ENCODE peak calls at places on chromosomes 2 and 18, in five cellular contexts. R, V, M, H and K are unnamed samples.

GRCh38 chr2:48131503-48132293 is 225.4 kb upstream of the FBXO11 start:
- DNase-seq in V (no peak), M (peak; percentile 80), R (no peak), H (no peak), K (no peak)

GRCh38 chr2:215796160-215796559 is 217.2 kb downstream of the MREG start:
- DNase-seq in H (peak; percentile 19), V (no peak), M (peak; percentile 44), R (peak; percentile 31), K (no peak)

GRCh38 chr18:78642561-78643398 is 336.8 kb upstream of the SALL3 start:
- DNase-seq in V (peak; percentile 69), M (no peak), H (no peak), R (no peak), K (no peak)

GRCh38 chr2:148561389-148561788 is 83.2 kb upstream of the EPC2 start:
- DNase-seq in V (no peak), R (no peak), H (no peak), M (no peak), K (no peak)

GRCh38 chr2:189466656-189467055 is 25.4 kb downstream of the WDR75 start:
- DNase-seq in V (peak; percentile 16), R (no peak), H (no peak), M (peak; percentile 58), K (no peak)

GRCh38 chr2:239112127-239112774 is 264.4 kb downstream of the TWIST2 start:
- DNase-seq in H (peak; percentile 37), V (no peak), R (no peak), M (no peak), K (no peak)

GRCh38 chr2:214481204-214481603 is 70.3 kb downstream of the VWC2L start:
- DNase-seq in V (no peak), M (peak; percentile 35), R (no peak), H (no peak), K (no peak)

GRCh38 chr2:3728104-3729054 is 25.0 kb downstream of the DCDC2C start:
- DNase-seq in V (peak; percentile 46), H (no peak), M (peak; percentile 76), R (no peak), K (no peak)

GRCh38 chr2:104406273-104406726 is 447.6 kb upstream of the POU3F3 start:
- DNase-seq in M (no peak), R (no peak), H (no peak), V (no peak), K (no peak)

GRCh38 chr2:9737053-9737875 is 106.0 kb upstream of the TAF1B start:
- DNase-seq in V (peak; percentile 6), R (no peak), H (no peak), M (no peak), K (no peak)

GRCh38 chr18:31702449-31702848 is 18.1 kb upstream of the B4GALT6 start:
- DNase-seq in R (no peak), H (no peak), V (no peak), M (no peak), K (no peak)

GRCh38 chr18:47800756-47801155 is 129.7 kb downstream of the SMAD2 start:
- DNase-seq in H (no peak), M (no peak), V (no peak), R (no peak), K (no peak)

GRCh38 chr2:218260742-218261423 is at the start of gene GPBAR1:
- DNase-seq in H (peak; percentile 30), R (peak; percentile 72), V (no peak), M (no peak), K (no peak)

GRCh38 chr2:40192864-40193669 is 258.8 kb downstream of the SLC8A1 start:
- DNase-seq in V (no peak), R (no peak), H (no peak), M (peak; percentile 57), K (no peak)

GRCh38 chr18:58768293-58768974 is 96.2 kb upstream of the ZNF532 start:
- DNase-seq in M (peak; percentile 45), V (peak; percentile 8), R (peak; percentile 84), H (peak; percentile 67), K (peak; percentile 78)

GRCh38 chr2:73588177-73588576 is 54.0 kb downstream of the NAT8 start:
- DNase-seq in R (no peak), H (no peak), M (no peak), V (no peak), K (no peak)

GRCh38 chr2:98282109-98282508 is 64.1 kb upstream of the CNGA3 start:
- DNase-seq in M (no peak), V (no peak), R (no peak), H (no peak), K (no peak)

GRCh38 chr2:239779592-239779983 is 245.6 kb downstream of the NDUFA10 start:
- DNase-seq in M (no peak), R (peak; percentile 19), H (no peak), V (no peak), K (peak; percentile 52)

GRCh38 chr2:108904680-108905079 is 84.3 kb downstream of the EDAR start:
- DNase-seq in R (no peak), H (no peak), M (no peak), V (no peak), K (no peak)

GRCh38 chr18:58530801-58531200 is 98.1 kb downstream of the ALPK2 start:
- DNase-seq in R (no peak), H (no peak), V (no peak), M (no peak), K (no peak)

GRCh38 chr18:62663731-62664336 is 51.5 kb upstream of the PHLPP1 start:
- DNase-seq in V (no peak), M (peak; percentile 19), H (no peak), R (no peak), K (no peak)

GRCh38 chr2:69604026-69604678 is 39.4 kb downstream of the AAK1 start:
- DNase-seq in R (no peak), V (no peak), H (no peak), M (no peak), K (no peak)

GRCh38 chr2:6423944-6424343 is 441.8 kb downstream of the CMPK2 start:
- DNase-seq in H (no peak), R (no peak), V (peak; percentile 15), M (no peak), K (no peak)

GRCh38 chr18:45686892-45687611 is 36.9 kb upstream of the SLC14A1 start:
- DNase-seq in R (no peak), M (no peak), H (no peak), V (no peak), K (peak; percentile 71)

GRCh38 chr2:9271691-9272090 is 65.1 kb downstream of the ASAP2 start:
- DNase-seq in V (no peak), R (no peak), M (no peak), H (no peak), K (no peak)

GRCh38 chr18:62621546-62621945 is 93.8 kb upstream of the PHLPP1 start:
- DNase-seq in R (no peak), M (no peak), V (no peak), H (no peak), K (peak; percentile 24)

GRCh38 chr2:112168422-112169124 is 30.4 kb downstream of the FBLN7 start:
- DNase-seq in H (no peak), V (no peak), M (no peak), R (no peak), K (no peak)

GRCh38 chr2:240284503-240285259 is 144.2 kb upstream of the OTOS start:
- DNase-seq in M (no peak), H (no peak), V (no peak), R (no peak), K (peak; percentile 67)

GRCh38 chr2:198309673-198310280 is 505.4 kb downstream of the PLCL1 start:
- DNase-seq in H (no peak), M (peak; percentile 61), R (peak; percentile 40), V (peak; percentile 72), K (no peak)

GRCh38 chr2:224217233-224217961 is 178.3 kb upstream of the SERPINE2 start:
- DNase-seq in M (no peak), V (no peak), H (no peak), R (no peak), K (no peak)

DNA sequence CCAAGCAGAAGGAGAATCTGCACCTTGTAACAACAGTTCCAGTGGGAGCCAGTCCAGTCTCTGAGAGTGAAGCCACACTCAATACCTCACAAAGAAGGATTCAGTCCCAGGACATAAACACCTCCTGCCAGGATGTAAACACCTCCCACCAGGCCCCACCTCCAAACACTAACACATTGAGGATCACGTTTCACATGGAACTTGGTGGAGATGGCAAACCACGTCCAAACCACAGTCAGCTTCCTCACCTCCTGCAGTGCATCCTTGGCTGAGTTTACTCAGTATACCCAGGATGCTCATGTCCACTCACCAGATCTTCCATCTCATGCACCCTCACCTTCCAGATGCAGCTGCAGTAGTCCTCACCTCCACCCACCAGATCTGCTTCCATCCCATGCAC is 37.8 kb upstream of the TMEM18 start:
- DNase-seq in R (no peak), H (no peak), V (no peak), M (no peak), K (no peak)
- H3K27ac ChIP-seq in R (no peak overlapping the region), H (no peak overlapping the region), V (no peak overlapping the region), M (no peak overlapping the region), K (no peak overlapping the region)

DNA sequence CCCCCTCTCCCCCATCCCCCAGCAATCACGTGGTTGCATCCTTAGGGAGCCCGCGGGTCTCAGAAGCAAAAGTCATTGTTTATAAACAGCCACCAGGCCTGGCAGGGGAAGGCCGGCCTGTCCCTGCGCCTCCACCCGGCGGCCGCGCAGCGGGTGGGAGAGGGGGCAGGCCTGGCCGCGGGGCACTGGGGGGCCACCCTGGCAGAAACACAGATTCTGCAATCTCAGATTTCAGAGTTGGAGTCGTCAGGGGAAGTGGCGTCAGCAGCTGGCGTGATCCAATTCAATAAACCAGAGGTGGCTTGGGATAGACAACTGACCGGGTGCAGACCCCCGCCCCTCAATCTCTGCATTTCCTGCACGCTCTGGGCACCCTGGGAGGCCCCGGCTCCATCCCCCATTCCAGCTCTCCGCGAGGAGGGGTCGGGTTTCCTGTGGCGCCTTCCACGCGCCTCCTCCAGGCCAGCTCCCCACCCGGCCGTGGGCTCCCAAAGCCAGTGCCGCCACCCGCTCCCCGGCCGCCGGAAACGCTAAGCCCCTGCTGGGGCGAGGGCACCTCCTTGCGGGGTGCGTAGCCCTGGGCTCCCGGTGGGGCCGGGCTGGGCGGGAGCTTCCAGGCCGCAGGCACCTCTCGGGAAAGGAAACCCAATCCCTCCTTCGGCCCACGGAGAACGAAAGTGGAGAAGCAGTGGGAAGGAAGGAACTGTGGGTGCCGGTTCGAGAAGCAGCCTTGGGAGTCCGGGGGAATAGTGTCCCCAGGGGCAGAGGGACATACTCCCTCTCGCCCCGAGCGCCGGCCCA is 1.1 kb downstream of the BIN1 start:
- DNase-seq in V (no peak), M (peak; percentile 69), H (peak; percentile 50), R (no peak), K (peak; percentile 74)
- H3K27ac ChIP-seq in V (no peak overlapping the region), M (peak overlapping the region; percentile 84), H (peak overlapping the region; percentile 86), R (peak overlapping the region; percentile 91), K (peak overlapping the region; percentile 61)

GRCh38 chr18:36328385-36328858 is 30.9 kb downstream of the FHOD3 start:
- DNase-seq in H (no peak), V (no peak), R (no peak), M (no peak), K (peak; percentile 64)
- H3K27ac ChIP-seq in H (no peak overlapping the region), V (no peak overlapping the region), R (no peak overlapping the region), M (no peak overlapping the region), K (no peak overlapping the region)

GRCh38 chr2:12592296-12592695 is 124.4 kb upstream of the TRIB2 start:
- DNase-seq in M (no peak), H (no peak), V (no peak), R (no peak), K (no peak)
- H3K27ac ChIP-seq in M (no peak overlapping the region), H (no peak overlapping the region), V (no peak overlapping the region), R (no peak overlapping the region), K (no peak overlapping the region)

GRCh38 chr2:62287335-62287734 is 91.4 kb downstream of the B3GNT2 start:
- DNase-seq in H (no peak), M (no peak), V (no peak), R (no peak), K (no peak)
- H3K27ac ChIP-seq in H (peak overlapping the region; percentile 26), M (no peak overlapping the region), V (no peak overlapping the region), R (no peak overlapping the region), K (no peak overlapping the region)